ENCODE peak calls at places on chromosomes 4 and X, in five cellular contexts. F is AG10803, U is SJCRH30, Z is lower lobe of right lung, C is A549. M is an unnamed sample.

GRCh38 chr4:25172964-25173917 is 13.0 kb upstream of the SEPSECS start:
- DNase-seq in F (peak), U (peak), Z (no peak), C (peak), M (no peak)

GRCh38 chr4:113809313-113809712 is 47.8 kb upstream of the CAMK2D start:
- DNase-seq in F (peak), U (no peak), Z (peak), C (no peak), M (no peak)

GRCh38 chr4:148445071-148445902 is 3.1 kb upstream of the NR3C2 start:
- DNase-seq in F (no peak), U (peak), Z (peak), C (no peak), M (no peak)

GRCh38 chr4:20137176-20137575 is 114.5 kb upstream of the SLIT2 start:
- DNase-seq in F (peak), U (no peak), Z (no peak), C (no peak), M (no peak)

GRCh38 chr4:105092356-105092755 is 54.3 kb upstream of the TET2 start:
- DNase-seq in F (peak), U (no peak), Z (no peak), C (no peak), M (no peak)

GRCh38 chrX:39258331-39258730 is 457.1 kb downstream of the MID1IP1 start:
- DNase-seq in F (peak), U (peak), Z (no peak), C (no peak), M (no peak)

GRCh38 chrX:4754878-4755604 is 1041.6 kb upstream of the PRKX start:
- DNase-seq in F (no peak), U (no peak), Z (no peak), C (no peak), M (no peak)

GRCh38 chrX:70694339-70695122 is 214.0 kb downstream of the TEX11 start:
- DNase-seq in F (no peak), U (no peak), Z (no peak), C (no peak), M (no peak)

GRCh38 chrX:123779908-123780396 is 47.1 kb upstream of the THOC2 start:
- DNase-seq in F (no peak), U (no peak), Z (no peak), C (no peak), M (no peak)

GRCh38 chr4:8856835-8857590 is 14.6 kb downstream of the HMX1 start:
- DNase-seq in F (no peak), U (no peak), Z (no peak), C (no peak), M (no peak)

GRCh38 chr4:3176625-3177229 is 72.2 kb upstream of the MSANTD1 start:
- DNase-seq in F (no peak), U (peak), Z (no peak), C (no peak), M (no peak)

GRCh38 chr4:133162941-133163340 is 13.8 kb downstream of the PCDH10 start:
- DNase-seq in F (no peak), U (no peak), Z (no peak), C (no peak), M (no peak)

GRCh38 chr4:112523008-112523440 is 7.0 kb upstream of the NEUROG2 start:
- DNase-seq in F (peak), U (no peak), Z (no peak), C (no peak), M (no peak)

GRCh38 chr4:52643846-52644245 is 15.3 kb downstream of the USP46 start:
- DNase-seq in F (peak), U (peak), Z (peak), C (no peak), M (no peak)

GRCh38 chr4:125016892-125017299 is 297.9 kb upstream of the FAT4 start:
- DNase-seq in F (no peak), U (no peak), Z (no peak), C (no peak), M (no peak)

GRCh38 chr4:155624478-155624877 is 42.2 kb upstream of the GUCY1A1 start:
- DNase-seq in F (no peak), U (no peak), Z (no peak), C (no peak), M (no peak)

GRCh38 chrX:116010939-116011338 is 159.6 kb upstream of the AGTR2 start:
- DNase-seq in F (no peak), U (peak), Z (no peak), C (no peak), M (no peak)

GRCh38 chrX:116009348-116009747 is 161.2 kb upstream of the AGTR2 start:
- DNase-seq in F (no peak), U (no peak), Z (no peak), C (no peak), M (no peak)

GRCh38 chrX:116009871-116010710 is 160.5 kb upstream of the AGTR2 start:
- DNase-seq in F (no peak), U (peak), Z (peak), C (no peak), M (no peak)
- H3K4me3 ChIP-seq in F (no peak), U (peak), Z (no peak), C (no peak), M (no peak)

GRCh38 chrX:100409316-100410082 is 574 bp downstream of the PCDH19 start:
- DNase-seq in F (no peak), U (no peak), Z (no peak), C (no peak), M (no peak)
- H3K4me3 ChIP-seq in F (peak), U (peak), Z (peak), C (peak), M (peak)

GRCh38 chr4:123588631-123589223 is 192.1 kb downstream of the SPRY1 start:
- DNase-seq in F (peak), U (peak), Z (no peak), C (peak), M (no peak)
- H3K4me3 ChIP-seq in F (no peak), U (peak), Z (no peak), C (peak), M (no peak)

DNA sequence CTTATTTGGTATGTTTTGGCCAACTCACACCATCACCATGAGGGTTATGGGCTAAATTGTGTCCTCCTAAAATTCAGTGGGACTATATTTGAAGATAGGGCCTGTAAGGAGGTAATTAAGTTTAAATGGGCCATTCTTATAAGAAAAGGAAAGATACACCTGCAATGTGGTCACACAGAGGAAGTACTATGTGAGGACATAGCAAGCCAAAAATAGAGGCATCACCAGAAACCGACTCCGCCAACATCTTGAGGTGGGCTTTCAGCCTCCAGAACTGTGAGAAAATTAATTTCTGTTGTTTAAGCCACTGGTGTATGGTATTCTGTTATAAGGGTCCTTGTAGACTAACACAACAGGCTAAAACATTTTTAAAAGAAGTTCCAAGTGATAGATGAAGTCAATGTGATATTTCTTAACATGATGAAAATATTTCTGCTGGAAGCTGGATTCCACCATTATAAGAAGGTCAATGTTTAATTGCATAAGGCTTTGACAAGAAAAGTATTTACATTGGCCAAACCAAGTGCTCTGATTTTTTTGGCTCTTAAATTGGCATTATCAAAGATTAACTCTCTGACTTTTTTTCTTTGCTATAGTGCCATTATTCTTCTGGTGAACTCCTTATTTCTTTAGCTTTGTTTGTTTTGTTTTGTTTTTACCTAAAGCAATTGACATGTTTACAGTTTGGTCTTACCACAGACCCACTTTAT is 540.9 kb downstream of the PPARGC1A start:
- DNase-seq in F (no peak), U (no peak), Z (no peak), C (no peak), M (no peak)
- H3K4me3 ChIP-seq in F (no peak), U (no peak), Z (no peak), C (no peak), M (no peak)

GRCh38 chrX:46254623-46255022 is 290.6 kb downstream of the ZNF674 start:
- DNase-seq in F (peak), U (no peak), Z (no peak), C (no peak), M (no peak)
- H3K4me3 ChIP-seq in F (no peak), U (no peak), Z (no peak), C (no peak), M (no peak)

DNA sequence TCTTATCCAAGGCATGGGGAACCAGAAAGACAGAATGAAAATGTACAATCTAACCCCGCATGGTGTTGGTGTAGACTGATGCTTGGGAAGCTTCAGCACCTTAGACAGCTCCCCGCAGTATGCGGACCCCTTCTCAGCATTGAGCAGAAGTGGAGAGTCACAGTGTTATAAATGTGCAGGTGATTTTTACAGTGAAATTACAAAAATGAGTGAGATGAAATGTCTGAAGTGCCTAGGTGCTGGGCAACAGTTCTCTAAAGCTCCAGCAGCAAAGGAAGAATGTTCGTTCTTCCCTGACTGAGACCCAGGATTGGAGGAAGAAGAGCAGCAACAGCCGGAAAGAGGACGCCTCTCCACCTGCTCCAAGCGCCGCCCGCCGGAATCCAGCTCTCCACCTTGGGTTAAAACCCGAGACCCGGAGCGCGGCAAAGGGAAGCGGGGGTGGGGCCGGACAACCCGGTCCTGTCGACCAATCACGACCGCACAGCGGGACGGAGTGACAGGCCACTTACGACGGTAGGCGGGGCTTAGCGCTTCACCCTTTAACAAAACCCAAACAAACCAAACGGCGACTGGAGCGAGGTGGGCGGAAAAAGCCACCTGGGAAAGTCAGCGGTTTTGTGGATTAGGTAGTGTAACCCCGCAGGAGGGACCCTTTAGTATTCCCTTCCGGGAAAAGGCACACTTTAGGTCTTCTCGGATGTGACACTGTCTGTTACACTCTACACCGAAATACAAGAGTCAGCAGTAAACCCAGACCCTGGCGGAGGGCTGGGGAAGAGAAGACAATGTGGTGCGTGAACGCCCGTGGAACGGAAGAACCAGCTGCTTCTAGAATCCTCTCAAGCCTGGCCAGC is at the start of gene GLRA3:
- DNase-seq in F (no peak), U (peak), Z (peak), C (peak), M (peak)
- H3K4me3 ChIP-seq in F (no peak), U (peak), Z (peak), C (peak), M (peak)